ENCODE peak calls at places on chromosomes 13 and 19, in seven cellular contexts. One of them, this sample, is unnamed.

GRCh38 chr19:31058676-31059075 is 290.6 kb downstream of the TSHZ3 start:
- DNase-seq in AG10803: no peak
- DNase-seq in AG09309: no peak
- DNase-seq in fibroblast of the aortic adventitia: no peak
- DNase-seq in neural crest cell: no peak
- DNase-seq in omental fat pad: no peak
- DNase-seq in psoas muscle: no peak
- DNase-seq in this sample: no peak

GRCh38 chr19:31013391-31013975 is 335.8 kb downstream of the TSHZ3 start:
- DNase-seq in neural crest cell: no peak
- DNase-seq in psoas muscle: no peak
- DNase-seq in AG09309: no peak
- DNase-seq in omental fat pad: no peak
- DNase-seq in fibroblast of the aortic adventitia: no peak
- DNase-seq in AG10803: no peak
- DNase-seq in this sample: no peak

GRCh38 chr13:72754111-72754510 is 26.4 kb downstream of the BORA start:
- DNase-seq in neural crest cell: no peak
- DNase-seq in fibroblast of the aortic adventitia: no peak
- DNase-seq in AG09309: no peak
- DNase-seq in psoas muscle: no peak
- DNase-seq in AG10803: no peak
- DNase-seq in omental fat pad: no peak
- DNase-seq in this sample: no peak

GRCh38 chr13:70203661-70204229 is 95.5 kb upstream of the KLHL1 start:
- DNase-seq in psoas muscle: no peak
- DNase-seq in AG09309: no peak
- DNase-seq in neural crest cell: no peak
- DNase-seq in AG10803: no peak
- DNase-seq in omental fat pad: no peak
- DNase-seq in fibroblast of the aortic adventitia: no peak
- DNase-seq in this sample: no peak

GRCh38 chr13:98500963-98501421 is 75.9 kb downstream of the STK24 start:
- DNase-seq in psoas muscle: no peak
- DNase-seq in neural crest cell: no peak
- DNase-seq in AG10803: no peak
- DNase-seq in AG09309: no peak
- DNase-seq in fibroblast of the aortic adventitia: no peak
- DNase-seq in omental fat pad: no peak
- DNase-seq in this sample: no peak

GRCh38 chr13:95044452-95045205 is 256.6 kb downstream of the ABCC4 start:
- DNase-seq in psoas muscle: no peak
- DNase-seq in fibroblast of the aortic adventitia: no peak
- DNase-seq in AG09309: no peak
- DNase-seq in AG10803: no peak
- DNase-seq in neural crest cell: no peak
- DNase-seq in omental fat pad: no peak
- DNase-seq in this sample: no peak

GRCh38 chr13:66313408-66313807 is 916.7 kb downstream of the PCDH9 start:
- DNase-seq in psoas muscle: no peak
- DNase-seq in fibroblast of the aortic adventitia: peak; percentile 34
- DNase-seq in AG09309: no peak
- DNase-seq in AG10803: no peak
- DNase-seq in omental fat pad: no peak
- DNase-seq in neural crest cell: no peak
- DNase-seq in this sample: no peak

GRCh38 chr13:92251815-92252214 is 853.4 kb downstream of the GPC5 start:
- DNase-seq in AG10803: no peak
- DNase-seq in psoas muscle: no peak
- DNase-seq in neural crest cell: no peak
- DNase-seq in AG09309: no peak
- DNase-seq in omental fat pad: no peak
- DNase-seq in fibroblast of the aortic adventitia: no peak
- DNase-seq in this sample: no peak

GRCh38 chr19:14683439-14683838 is 6.4 kb upstream of the ZNF333 start:
- DNase-seq in AG10803: no peak
- DNase-seq in neural crest cell: no peak
- DNase-seq in AG09309: no peak
- DNase-seq in psoas muscle: no peak
- DNase-seq in fibroblast of the aortic adventitia: no peak
- DNase-seq in omental fat pad: no peak
- DNase-seq in this sample: no peak

GRCh38 chr13:91278888-91279287 is 68.6 kb upstream of the MIR17HG start:
- DNase-seq in fibroblast of the aortic adventitia: no peak
- DNase-seq in omental fat pad: no peak
- DNase-seq in AG09309: no peak
- DNase-seq in neural crest cell: no peak
- DNase-seq in psoas muscle: no peak
- DNase-seq in AG10803: no peak
- DNase-seq in this sample: no peak

GRCh38 chr19:48477067-48477685 is 8.0 kb downstream of the CYTH2 start:
- DNase-seq in neural crest cell: no peak
- DNase-seq in AG09309: no peak
- DNase-seq in fibroblast of the aortic adventitia: no peak
- DNase-seq in AG10803: no peak
- DNase-seq in psoas muscle: no peak
- DNase-seq in omental fat pad: no peak
- DNase-seq in this sample: no peak

GRCh38 chr19:15452111-15453047 is 2.6 kb upstream of the WIZ start:
- DNase-seq in AG09309: no peak
- DNase-seq in fibroblast of the aortic adventitia: peak; percentile 71
- DNase-seq in omental fat pad: peak; percentile 71
- DNase-seq in psoas muscle: peak; percentile 98
- DNase-seq in neural crest cell: peak; percentile 65
- DNase-seq in AG10803: peak; percentile 79
- DNase-seq in this sample: no peak

GRCh38 chr19:7010722-7011593 is 10.3 kb downstream of the MBD3L2B start:
- DNase-seq in omental fat pad: no peak
- DNase-seq in neural crest cell: no peak
- DNase-seq in AG09309: no peak
- DNase-seq in AG10803: no peak
- DNase-seq in fibroblast of the aortic adventitia: no peak
- DNase-seq in psoas muscle: no peak
- DNase-seq in this sample: no peak

GRCh38 chr13:32940601-32941000 is 75.6 kb upstream of the KL start:
- DNase-seq in neural crest cell: no peak
- DNase-seq in psoas muscle: no peak
- DNase-seq in fibroblast of the aortic adventitia: peak; percentile 15
- DNase-seq in omental fat pad: no peak
- DNase-seq in AG10803: peak; percentile 36
- DNase-seq in AG09309: no peak
- DNase-seq in this sample: no peak

GRCh38 chr19:51026554-51026831 is at the start of gene KLK11:
- DNase-seq in fibroblast of the aortic adventitia: no peak
- DNase-seq in psoas muscle: no peak
- DNase-seq in neural crest cell: no peak
- DNase-seq in AG10803: no peak
- DNase-seq in AG09309: no peak
- DNase-seq in omental fat pad: no peak
- DNase-seq in this sample: no peak

GRCh38 chr13:99008577-99008976 is 30.7 kb upstream of the DOCK9 start:
- DNase-seq in fibroblast of the aortic adventitia: no peak
- DNase-seq in omental fat pad: no peak
- DNase-seq in psoas muscle: no peak
- DNase-seq in neural crest cell: no peak
- DNase-seq in AG10803: no peak
- DNase-seq in AG09309: no peak
- DNase-seq in this sample: no peak

GRCh38 chr19:21566073-21566472 is 60.7 kb downstream of the ZNF429 start:
- DNase-seq in psoas muscle: no peak
- DNase-seq in AG10803: no peak
- DNase-seq in neural crest cell: no peak
- DNase-seq in AG09309: no peak
- DNase-seq in fibroblast of the aortic adventitia: no peak
- DNase-seq in omental fat pad: no peak
- DNase-seq in this sample: no peak

GRCh38 chr19:5106971-5107370 is 138.1 kb downstream of the KDM4B start:
- DNase-seq in AG10803: no peak
- DNase-seq in psoas muscle: no peak
- DNase-seq in omental fat pad: no peak
- DNase-seq in fibroblast of the aortic adventitia: no peak
- DNase-seq in AG09309: no peak
- DNase-seq in neural crest cell: no peak
- DNase-seq in this sample: no peak

GRCh38 chr13:101977475-101977874 is 424.4 kb downstream of the FGF14 start:
- DNase-seq in fibroblast of the aortic adventitia: no peak
- DNase-seq in omental fat pad: no peak
- DNase-seq in AG09309: no peak
- DNase-seq in psoas muscle: no peak
- DNase-seq in neural crest cell: no peak
- DNase-seq in AG10803: no peak
- DNase-seq in this sample: no peak

GRCh38 chr13:59250276-59250990 is 913.3 kb downstream of the DIAPH3 start:
- DNase-seq in neural crest cell: no peak
- DNase-seq in fibroblast of the aortic adventitia: no peak
- DNase-seq in AG09309: no peak
- DNase-seq in omental fat pad: no peak
- DNase-seq in AG10803: no peak
- DNase-seq in psoas muscle: no peak
- DNase-seq in this sample: no peak

GRCh38 chr13:33730147-33730546 is 87.8 kb upstream of the RFC3 start:
- DNase-seq in fibroblast of the aortic adventitia: no peak
- DNase-seq in AG09309: no peak
- DNase-seq in psoas muscle: no peak
- DNase-seq in omental fat pad: no peak
- DNase-seq in AG10803: no peak
- DNase-seq in neural crest cell: no peak
- DNase-seq in this sample: no peak

GRCh38 chr13:34675626-34676025 is 266.4 kb upstream of the NBEA start:
- DNase-seq in psoas muscle: no peak
- DNase-seq in neural crest cell: no peak
- DNase-seq in AG09309: no peak
- DNase-seq in fibroblast of the aortic adventitia: no peak
- DNase-seq in omental fat pad: no peak
- DNase-seq in AG10803: no peak
- DNase-seq in this sample: no peak

DNA sequence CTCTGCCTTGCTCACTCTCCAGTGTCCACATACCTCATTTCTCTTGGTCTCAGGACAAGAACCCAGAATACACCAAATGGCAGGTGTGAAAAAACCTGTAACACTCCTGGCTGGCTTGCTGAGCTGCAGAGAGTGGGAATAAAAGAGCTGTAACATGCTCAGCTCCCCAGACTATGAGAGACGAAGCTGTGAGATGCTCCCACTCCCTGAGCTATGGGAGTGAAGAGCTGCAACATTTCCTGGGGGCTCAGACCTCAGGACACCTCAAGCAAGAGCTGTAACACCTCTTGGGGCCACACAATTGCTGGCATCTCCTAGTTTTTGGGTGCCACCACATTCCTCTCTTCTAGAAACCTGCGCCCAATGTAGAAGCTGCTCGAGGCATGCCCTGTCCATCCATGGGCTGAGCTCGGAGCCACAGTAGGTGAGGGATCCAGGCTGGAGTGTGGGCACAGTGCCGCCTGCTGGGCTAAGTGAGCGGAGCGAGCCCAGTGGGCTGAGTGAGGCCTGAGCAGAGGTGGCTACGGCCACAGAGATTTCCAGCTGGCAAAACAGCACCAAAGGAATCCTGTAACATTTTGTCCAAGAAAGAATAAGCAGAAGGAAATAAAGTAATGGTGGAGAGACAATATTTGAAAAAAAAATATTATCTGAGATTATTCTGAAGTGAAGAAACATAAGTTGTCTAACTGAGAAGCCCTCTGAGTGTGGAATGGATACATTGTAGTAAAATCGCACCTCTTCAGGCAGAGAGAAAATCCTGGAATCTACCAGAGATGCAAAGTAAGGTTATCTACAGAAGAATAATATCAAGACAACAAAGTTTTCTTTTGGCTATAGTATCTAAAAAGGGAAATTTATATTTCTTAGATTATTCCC is 186.2 kb upstream of the PCDH9 start:
- DNase-seq in psoas muscle: peak; percentile 28
- DNase-seq in AG10803: peak; percentile 1
- DNase-seq in neural crest cell: peak; percentile 35
- DNase-seq in fibroblast of the aortic adventitia: peak; percentile 22
- DNase-seq in omental fat pad: no peak
- DNase-seq in AG09309: no peak
- DNase-seq in this sample: no peak
- TF ChIP-seq CTCF in psoas muscle: no peak
- TF ChIP-seq CTCF in AG10803: peak; percentile 52
- TF ChIP-seq CTCF in neural crest cell: peak; percentile 63
- TF ChIP-seq CTCF in fibroblast of the aortic adventitia: peak; percentile 74
- TF ChIP-seq CTCF in omental fat pad: no peak
- TF ChIP-seq CTCF in AG09309: peak; percentile 38
- TF ChIP-seq CTCF in this sample: peak; percentile 38

GRCh38 chr13:103388839-103389238 is 322.6 kb upstream of the SLC10A2 start:
- DNase-seq in psoas muscle: no peak
- DNase-seq in fibroblast of the aortic adventitia: no peak
- DNase-seq in omental fat pad: no peak
- DNase-seq in neural crest cell: no peak
- DNase-seq in AG10803: no peak
- DNase-seq in AG09309: no peak
- DNase-seq in this sample: no peak
- TF ChIP-seq CTCF in psoas muscle: no peak
- TF ChIP-seq CTCF in fibroblast of the aortic adventitia: no peak
- TF ChIP-seq CTCF in omental fat pad: no peak
- TF ChIP-seq CTCF in neural crest cell: peak; percentile 37
- TF ChIP-seq CTCF in AG10803: no peak
- TF ChIP-seq CTCF in AG09309: no peak
- TF ChIP-seq CTCF in this sample: no peak

DNA sequence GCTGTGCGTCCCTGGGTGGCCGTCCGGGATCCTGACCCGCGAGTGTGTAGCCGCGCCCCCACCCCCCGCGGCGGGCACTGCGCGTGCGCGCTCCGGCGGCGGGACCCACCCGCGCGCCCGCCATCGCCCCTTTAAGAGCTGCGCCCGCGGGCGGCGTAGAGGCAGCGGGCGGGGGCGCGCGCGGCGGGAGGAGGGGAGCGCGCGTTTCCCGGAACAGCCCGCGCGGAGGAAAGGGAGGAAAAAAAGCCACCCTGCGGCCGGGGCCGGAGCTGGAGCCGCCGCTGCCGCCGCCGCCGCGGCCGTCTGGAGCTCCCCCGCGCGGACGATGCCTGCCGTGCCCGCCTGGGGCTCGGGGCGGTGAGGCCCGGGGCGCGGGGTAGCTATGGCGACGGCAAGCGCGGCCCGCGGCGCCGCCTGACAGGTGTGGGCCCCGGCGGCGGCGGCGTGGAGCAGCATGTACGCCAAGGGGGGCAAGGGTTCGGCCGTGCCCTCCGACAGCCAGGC is at the start of gene SSBP4:
- DNase-seq in AG09309: no peak
- DNase-seq in fibroblast of the aortic adventitia: peak; percentile 66
- DNase-seq in neural crest cell: peak; percentile 67
- DNase-seq in psoas muscle: peak; percentile 89
- DNase-seq in omental fat pad: no peak
- DNase-seq in AG10803: peak; percentile 76
- DNase-seq in this sample: peak; percentile 57
- TF ChIP-seq CTCF in AG09309: peak; percentile 2
- TF ChIP-seq CTCF in fibroblast of the aortic adventitia: peak; percentile 30
- TF ChIP-seq CTCF in neural crest cell: peak; percentile 58
- TF ChIP-seq CTCF in psoas muscle: peak; percentile 47
- TF ChIP-seq CTCF in omental fat pad: no peak
- TF ChIP-seq CTCF in AG10803: no peak
- TF ChIP-seq CTCF in this sample: peak; percentile 51

DNA sequence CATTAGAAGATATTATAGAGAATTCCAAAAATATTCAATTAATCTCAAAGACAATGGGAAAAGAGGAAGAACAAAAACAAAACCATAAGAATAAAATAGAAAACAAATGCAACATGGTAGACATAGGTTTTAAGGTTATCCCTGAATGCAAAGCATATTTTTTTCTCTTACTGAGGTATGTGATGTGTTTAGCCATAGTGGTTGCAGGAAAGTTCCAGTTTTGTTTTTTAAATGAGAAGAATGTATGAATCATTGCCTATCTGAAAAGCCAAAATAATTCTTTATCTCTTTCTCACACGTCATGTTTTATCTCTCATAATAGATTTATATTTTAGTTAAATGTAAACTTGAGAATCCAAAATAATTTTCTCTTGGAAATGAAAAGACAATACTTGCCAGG is 2591.7 kb upstream of the PCDH20 start:
- DNase-seq in fibroblast of the aortic adventitia: peak; percentile 10
- DNase-seq in AG09309: no peak
- DNase-seq in neural crest cell: no peak
- DNase-seq in omental fat pad: no peak
- DNase-seq in psoas muscle: no peak
- DNase-seq in AG10803: no peak
- DNase-seq in this sample: no peak
- TF ChIP-seq CTCF in fibroblast of the aortic adventitia: no peak
- TF ChIP-seq CTCF in AG09309: no peak
- TF ChIP-seq CTCF in neural crest cell: no peak
- TF ChIP-seq CTCF in omental fat pad: no peak
- TF ChIP-seq CTCF in psoas muscle: no peak
- TF ChIP-seq CTCF in AG10803: no peak
- TF ChIP-seq CTCF in this sample: no peak